ENCODE peak calls at places on chromosome 10, in ten cellular contexts. Y is H9; J is IMR-90; E is CD8-positive, alpha-beta T cell; R is AG10803; X is astrocyte of the cerebellum; I is brain microvascular endothelial cell; W is astrocyte of the spinal cord; Z is osteocyte; Q is BE2C. V is an unnamed sample.

GRCh38 chr10:87733081-87733480 is 73.4 kb downstream of the PAPSS2 start:
- DNase-seq in Y (no peak), J (no peak), E (no peak), R (no peak), X (no peak), I (no peak), W (no peak), Z (no peak), Q (no peak), V (no peak)

GRCh38 chr10:8350250-8350967 is 295.9 kb downstream of the GATA3 start:
- DNase-seq in Y (no peak), J (peak), E (no peak), R (no peak), X (no peak), I (no peak), W (no peak), Z (no peak), Q (no peak), V (no peak)

GRCh38 chr10:4296165-4296564 is 511.2 kb upstream of the KLF6 start:
- DNase-seq in Y (no peak), J (no peak), E (no peak), R (no peak), X (no peak), I (no peak), W (no peak), Z (no peak), Q (no peak), V (no peak)

GRCh38 chr10:51001587-51001986 is 72.7 kb upstream of the PRKG1 start:
- DNase-seq in Y (no peak), J (no peak), E (no peak), R (peak), X (no peak), I (no peak), W (peak), Z (no peak), Q (no peak), V (no peak)

GRCh38 chr10:88392222-88392621 is 190.9 kb downstream of the RNLS start:
- DNase-seq in Y (no peak), J (no peak), E (no peak), R (no peak), X (no peak), I (no peak), W (no peak), Z (no peak), Q (no peak), V (no peak)

GRCh38 chr10:53314856-53315255 is 542.3 kb upstream of the MBL2 start:
- DNase-seq in Y (no peak), J (peak), E (no peak), R (peak), X (peak), I (peak), W (peak), Z (no peak), Q (no peak), V (no peak)

GRCh38 chr10:31118561-31118960 is 86.9 kb upstream of the ZNF438 start:
- DNase-seq in Y (no peak), J (peak), E (no peak), R (peak), X (peak), I (peak), W (peak), Z (no peak), Q (no peak), V (no peak)

GRCh38 chr10:22605168-22605567 is 109.2 kb downstream of the PIP4K2A start:
- DNase-seq in Y (no peak), J (peak), E (no peak), R (peak), X (peak), I (no peak), W (peak), Z (no peak), Q (no peak), V (peak)

GRCh38 chr10:84820596-84820995 is 492.2 kb downstream of the CCSER2 start:
- DNase-seq in Y (no peak), J (no peak), E (no peak), R (no peak), X (no peak), I (no peak), W (no peak), Z (no peak), Q (no peak), V (no peak)

GRCh38 chr10:11469575-11470391 is 141.7 kb downstream of the USP6NL start:
- DNase-seq in Y (peak), J (no peak), E (no peak), R (no peak), X (no peak), I (no peak), W (no peak), Z (no peak), Q (no peak), V (no peak)

GRCh38 chr10:58358947-58359346 is 24.1 kb downstream of the UBE2D1 start:
- DNase-seq in Y (no peak), J (no peak), E (no peak), R (no peak), X (no peak), I (no peak), W (no peak), Z (no peak), Q (no peak), V (no peak)

GRCh38 chr10:130079614-130080460 is 30.8 kb downstream of the C10orf143 start:
- DNase-seq in Y (no peak), J (no peak), E (no peak), R (no peak), X (no peak), I (no peak), W (no peak), Z (no peak), Q (no peak), V (no peak)

GRCh38 chr10:104088239-104088638 is 2.6 kb upstream of the COL17A1 start:
- DNase-seq in Y (no peak), J (no peak), E (no peak), R (no peak), X (no peak), I (no peak), W (no peak), Z (no peak), Q (no peak), V (no peak)

GRCh38 chr10:58930497-58930896 is 245.9 kb upstream of the PHYHIPL start:
- DNase-seq in Y (no peak), J (no peak), E (no peak), R (peak), X (no peak), I (no peak), W (no peak), Z (no peak), Q (no peak), V (no peak)

GRCh38 chr10:91137822-91138221 is 82.6 kb upstream of the PCGF5 start:
- DNase-seq in Y (no peak), J (no peak), E (no peak), R (no peak), X (no peak), I (no peak), W (no peak), Z (no peak), Q (peak), V (no peak)

GRCh38 chr10:5573968-5574641 is 49.3 kb downstream of the CALML3 start:
- DNase-seq in Y (no peak), J (peak), E (no peak), R (no peak), X (no peak), I (no peak), W (no peak), Z (no peak), Q (peak), V (no peak)

GRCh38 chr10:86523348-86523747 is 1.8 kb upstream of the WAPL start:
- DNase-seq in Y (no peak), J (peak), E (no peak), R (peak), X (no peak), I (no peak), W (peak), Z (no peak), Q (no peak), V (no peak)
- TF ChIP-seq CTCF in Y (peak), J (peak), E (no peak), R (peak), X (peak), I (peak), W (peak), Z (peak), Q (no peak), V (no peak)

GRCh38 chr10:35375091-35375765 is 38.9 kb downstream of the CCNY start:
- DNase-seq in Y (no peak), J (peak), E (no peak), R (no peak), X (no peak), I (no peak), W (peak), Z (no peak), Q (no peak), V (no peak)
- TF ChIP-seq CTCF in Y (peak), J (peak), E (no peak), R (peak), X (peak), I (peak), W (no peak), Z (no peak), Q (no peak), V (no peak)

GRCh38 chr10:12717981-12718707 is 283.4 kb downstream of the CCDC3 start:
- DNase-seq in Y (no peak), J (peak), E (no peak), R (no peak), X (no peak), I (no peak), W (peak), Z (no peak), Q (no peak), V (no peak)
- TF ChIP-seq CTCF in Y (peak), J (peak), E (no peak), R (no peak), X (peak), I (no peak), W (no peak), Z (peak), Q (no peak), V (no peak)

GRCh38 chr10:113706623-113707022 is 26.9 kb downstream of the CASP7 start:
- DNase-seq in Y (no peak), J (no peak), E (no peak), R (no peak), X (no peak), I (no peak), W (no peak), Z (no peak), Q (no peak), V (no peak)

GRCh38 chr10:113705344-113705878 is 25.7 kb downstream of the CASP7 start:
- DNase-seq in Y (no peak), J (no peak), E (no peak), R (no peak), X (no peak), I (no peak), W (no peak), Z (no peak), Q (no peak), V (no peak)

GRCh38 chr10:113708640-113709039 is 28.9 kb downstream of the CASP7 start:
- DNase-seq in Y (no peak), J (no peak), E (no peak), R (no peak), X (no peak), I (no peak), W (no peak), Z (no peak), Q (no peak), V (no peak)

GRCh38 chr10:113709221-113709838 is 29.6 kb downstream of the CASP7 start:
- DNase-seq in Y (no peak), J (peak), E (no peak), R (peak), X (peak), I (peak), W (peak), Z (no peak), Q (no peak), V (no peak)

DNA sequence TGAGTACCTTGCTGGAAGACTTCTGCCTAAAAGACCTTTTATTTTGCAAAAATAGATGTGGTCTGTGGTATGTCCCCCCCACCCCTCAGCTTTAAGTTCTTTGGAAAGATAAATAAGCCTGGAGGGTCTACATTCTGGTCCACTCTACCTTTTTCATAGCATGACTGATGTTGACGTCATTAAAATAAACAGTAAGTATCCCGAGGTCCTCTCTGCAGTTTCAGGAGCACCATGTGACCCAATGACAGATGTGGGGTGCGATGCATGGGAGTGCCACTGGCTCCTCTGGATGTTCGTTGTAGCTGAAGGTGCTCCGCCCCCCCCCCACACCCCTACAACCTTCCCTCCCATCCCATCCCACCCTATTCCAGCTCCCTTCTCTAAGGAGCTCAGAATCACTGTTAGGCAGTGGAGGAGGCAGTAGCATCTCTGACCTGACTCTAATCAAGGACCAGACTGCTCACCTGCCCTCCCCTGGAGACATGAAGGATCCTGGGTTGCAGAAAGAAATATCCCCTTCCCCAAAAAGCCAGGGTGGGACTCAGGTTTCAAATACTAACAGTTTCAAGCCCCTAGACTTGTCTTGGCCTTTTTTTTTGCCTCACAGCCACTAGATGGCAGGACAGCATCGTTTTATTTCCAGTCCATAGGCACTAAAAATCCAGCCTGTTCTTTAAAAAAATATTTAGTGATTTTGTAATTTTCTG is 25.1 kb downstream of the CASP7 start:
- DNase-seq in Y (no peak), J (peak), E (no peak), R (peak), X (peak), I (peak), W (peak), Z (no peak), Q (peak), V (peak)
- TF ChIP-seq CTCF in Y (peak), J (peak), E (peak), R (peak), X (peak), I (peak), W (peak), Z (peak), Q (peak), V (peak)

DNA sequence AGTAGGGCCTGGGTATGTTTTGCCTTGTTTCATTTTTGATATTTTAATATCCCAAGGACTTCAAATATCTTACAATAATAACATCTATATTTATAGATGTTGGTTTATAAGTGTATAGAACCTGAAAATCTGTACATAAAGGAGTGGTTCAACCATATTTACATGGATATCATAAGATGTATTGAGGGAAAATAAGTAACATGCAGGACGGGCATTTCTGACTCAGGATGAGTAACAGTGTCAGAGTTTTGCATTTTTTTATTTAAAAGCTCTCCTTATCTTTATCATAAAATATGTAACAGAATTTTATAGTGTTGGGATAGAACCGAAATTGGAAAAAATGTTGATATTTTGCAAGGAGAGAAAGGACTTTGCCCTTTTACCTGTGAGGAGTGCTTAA is 1438.7 kb downstream of the REEP3 start:
- DNase-seq in Y (no peak), J (no peak), E (no peak), R (no peak), X (no peak), I (no peak), W (no peak), Z (no peak), Q (no peak), V (no peak)
- TF ChIP-seq CTCF in Y (no peak), J (no peak), E (no peak), R (no peak), X (no peak), I (no peak), W (no peak), Z (no peak), Q (no peak), V (no peak)